ENCODE peak calls at places on chromosome 3, in five cellular contexts. Y, B, M, H and D are unnamed samples. For H3K4me1, the result is how much of the 10 kb centered on the place peaks cover.

GRCh38 chr3:63934041-63934440 is 21.9 kb upstream of the SCAANT1 start:
- DNase-seq in B (no peak), Y (peak), M (no peak), H (no peak), D (no peak)

GRCh38 chr3:127914584-127914983 is 448 bp upstream of the KBTBD12 start:
- DNase-seq in B (no peak), M (no peak), H (no peak), Y (no peak), D (no peak)

GRCh38 chr3:22245122-22245521 is 494.1 kb upstream of the ZNF385D start:
- DNase-seq in B (peak), Y (no peak), H (peak), M (peak), D (no peak)

GRCh38 chr3:23264413-23264812 is 61.3 kb downstream of the UBE2E2 start:
- DNase-seq in H (peak), M (no peak), B (no peak), Y (no peak), D (no peak)

GRCh38 chr3:13826672-13827071 is 53.2 kb downstream of the WNT7A start:
- DNase-seq in H (no peak), Y (no peak), B (no peak), M (no peak), D (no peak)

GRCh38 chr3:38588995-38589937 is 60.2 kb downstream of the SCN5A start:
- DNase-seq in Y (peak), M (no peak), B (no peak), H (no peak), D (no peak)

GRCh38 chr3:40055361-40055760 is 246.0 kb downstream of the MYRIP start:
- DNase-seq in B (no peak), M (no peak), Y (no peak), H (peak), D (no peak)

GRCh38 chr3:139564290-139564861 is 24.8 kb upstream of the RBP1 start:
- DNase-seq in M (no peak), Y (no peak), B (no peak), H (no peak), D (no peak)

GRCh38 chr3:11523793-11524160 is 119.9 kb downstream of the VGLL4 start:
- DNase-seq in H (no peak), M (no peak), B (no peak), Y (no peak), D (no peak)

GRCh38 chr3:16174976-16175901 is 759 bp downstream of the GALNT15 start:
- DNase-seq in M (no peak), H (peak), B (no peak), Y (no peak), D (no peak)

DNA sequence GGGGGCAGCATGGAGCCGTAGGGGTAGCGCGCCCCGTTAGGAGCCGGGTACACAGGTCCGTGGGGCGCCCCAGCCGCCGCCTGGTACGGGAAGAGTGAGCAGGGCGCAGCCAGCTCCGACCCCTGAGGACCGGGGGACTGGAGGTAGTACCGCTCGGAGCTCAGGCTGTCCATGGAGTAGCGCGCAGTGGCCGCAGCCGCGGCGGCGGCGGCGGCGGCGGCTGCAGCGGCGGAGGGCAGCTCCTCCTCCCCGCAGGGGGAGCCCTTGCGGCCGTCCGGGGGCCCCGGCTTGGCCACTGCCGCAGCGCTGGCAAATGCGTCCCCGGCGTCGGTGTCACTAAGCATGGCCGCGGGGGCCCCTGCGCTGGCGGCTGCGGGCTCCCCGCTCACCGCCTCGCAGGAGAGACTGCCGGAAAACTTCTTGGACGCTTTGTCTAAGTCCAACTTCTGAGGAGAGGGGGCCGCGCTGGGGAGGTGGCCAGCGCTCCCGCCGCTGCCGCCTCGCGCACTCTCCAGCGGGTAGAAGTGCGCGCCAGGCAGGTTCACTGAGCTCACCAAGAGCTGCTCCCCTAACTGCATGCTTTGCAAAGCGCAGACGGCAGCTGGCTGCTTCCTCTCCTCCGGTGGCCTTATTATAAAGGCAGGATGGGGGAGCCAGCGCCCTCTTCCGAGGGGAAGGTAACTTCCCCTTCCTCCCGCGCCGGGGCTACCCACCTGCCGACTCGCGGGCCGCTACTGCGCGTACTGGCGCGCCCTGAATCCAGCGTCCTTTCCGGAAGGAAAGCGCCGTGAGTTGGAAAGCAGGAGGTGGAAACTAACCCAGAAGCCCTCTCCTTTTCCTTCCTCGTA is at the start of gene EOMES:
- DNase-seq in Y (no peak), M (peak), B (no peak), H (peak), D (no peak)
- H3K4me1 ChIP-seq in Y (under half), M (under half), B (under half), H (under half), D (under half)

GRCh38 chr3:9396632-9397330 is 634 bp upstream of the SETD5 start:
- DNase-seq in Y (peak), B (peak), H (peak), M (peak), D (peak)

GRCh38 chr3:9399746-9400145 is 2.3 kb downstream of the SETD5 start:
- DNase-seq in Y (peak), H (peak), B (peak), M (peak), D (peak)

GRCh38 chr3:9397331-9397910 is at the start of gene SETD5:
- DNase-seq in B (peak), M (peak), H (peak), Y (peak), D (peak)

GRCh38 chr3:9398715-9399708 is 1.6 kb downstream of the SETD5 start:
- DNase-seq in Y (no peak), M (peak), H (peak), B (no peak), D (no peak)

DNA sequence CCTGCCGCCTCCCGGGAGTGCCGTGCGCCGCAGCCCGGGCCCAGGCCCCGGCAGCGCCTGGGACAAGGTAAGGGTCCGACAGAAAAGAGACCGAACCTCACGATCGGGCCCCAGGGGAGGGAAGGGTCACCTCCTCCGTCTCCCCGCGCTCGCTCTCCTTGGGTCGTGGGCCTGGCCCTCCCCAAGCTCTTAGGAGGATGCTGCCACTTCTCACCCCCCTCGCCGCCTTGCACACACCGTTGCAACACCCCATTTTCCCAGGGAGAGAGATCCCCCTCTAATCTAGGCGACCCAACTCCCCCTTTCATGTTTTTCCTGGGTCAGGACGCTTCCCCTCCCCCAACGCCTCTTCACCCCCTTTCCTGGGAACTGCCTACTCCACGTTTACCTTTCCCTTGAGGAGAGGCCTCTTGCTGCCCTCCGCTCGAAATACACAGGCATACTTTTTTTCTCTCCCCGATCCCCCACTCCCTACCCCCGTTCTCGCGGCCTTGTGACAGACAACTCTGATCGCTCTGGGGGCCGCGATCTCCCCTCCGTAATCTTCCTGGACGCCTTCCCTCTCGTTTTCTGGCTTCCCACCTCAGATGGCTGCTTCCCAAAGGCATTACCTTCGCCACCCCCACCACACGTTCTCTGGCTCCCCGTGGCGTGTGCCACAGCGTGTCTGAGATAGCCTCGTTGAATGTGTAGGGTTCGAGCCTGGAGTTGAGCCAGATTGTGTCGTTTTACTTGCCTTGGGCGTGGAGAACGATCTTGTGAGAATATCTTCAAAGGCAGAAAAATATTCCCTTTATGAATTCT is 698 bp downstream of the SETD5 start:
- DNase-seq in M (peak), B (peak), Y (peak), H (no peak), D (peak)
- H3K4me1 ChIP-seq in M (half or more), B (under half), Y (half or more), H (half or more), D (under half)

DNA sequence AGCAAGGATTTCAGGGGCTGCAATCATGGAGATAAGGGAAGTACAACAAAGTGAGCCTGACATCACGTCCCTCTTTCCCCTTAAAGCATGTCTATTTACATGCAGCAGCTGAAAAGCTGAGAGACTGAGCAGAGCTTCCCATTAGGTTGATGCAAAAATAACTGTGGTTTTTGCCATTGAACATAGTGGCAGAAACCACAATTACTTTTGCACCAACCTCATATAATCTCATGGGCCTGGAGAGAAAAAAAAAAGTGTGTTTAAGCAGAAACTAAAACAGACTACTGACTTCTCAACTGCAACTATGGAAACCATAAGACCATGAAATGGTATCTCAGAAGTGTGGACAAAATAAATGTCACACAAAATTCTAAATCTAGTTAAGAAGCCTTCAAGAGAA is 48.2 kb downstream of the CCDC12 start:
- DNase-seq in Y (peak), M (no peak), H (no peak), B (no peak), D (no peak)
- H3K4me1 ChIP-seq in Y (half or more), M (half or more), H (under half), B (under half), D (under half)

GRCh38 chr3:183261103-183261502 is 8.1 kb downstream of the B3GNT5 start:
- DNase-seq in M (no peak), B (no peak), Y (no peak), H (no peak), D (no peak)
- H3K4me1 ChIP-seq in M (under half), B (under half), Y (half or more), H (under half), D (under half)

GRCh38 chr3:111733856-111734255 is 125.2 kb upstream of the PHLDB2 start:
- DNase-seq in B (no peak), Y (no peak), H (no peak), M (no peak), D (no peak)

GRCh38 chr3:111735271-111735758 is 123.8 kb upstream of the PHLDB2 start:
- DNase-seq in H (peak), Y (no peak), B (no peak), M (peak), D (no peak)

GRCh38 chr3:111733154-111733553 is 125.9 kb upstream of the PHLDB2 start:
- DNase-seq in H (no peak), B (no peak), M (peak), Y (no peak), D (no peak)

GRCh38 chr3:111735912-111736311 is 123.2 kb upstream of the PHLDB2 start:
- DNase-seq in Y (no peak), M (no peak), H (no peak), B (no peak), D (no peak)

GRCh38 chr3:111734652-111735051 is 124.4 kb upstream of the PHLDB2 start:
- DNase-seq in H (no peak), Y (no peak), M (no peak), B (no peak), D (no peak)
- H3K4me1 ChIP-seq in H (half or more), Y (under half), M (half or more), B (under half), D (under half)

DNA sequence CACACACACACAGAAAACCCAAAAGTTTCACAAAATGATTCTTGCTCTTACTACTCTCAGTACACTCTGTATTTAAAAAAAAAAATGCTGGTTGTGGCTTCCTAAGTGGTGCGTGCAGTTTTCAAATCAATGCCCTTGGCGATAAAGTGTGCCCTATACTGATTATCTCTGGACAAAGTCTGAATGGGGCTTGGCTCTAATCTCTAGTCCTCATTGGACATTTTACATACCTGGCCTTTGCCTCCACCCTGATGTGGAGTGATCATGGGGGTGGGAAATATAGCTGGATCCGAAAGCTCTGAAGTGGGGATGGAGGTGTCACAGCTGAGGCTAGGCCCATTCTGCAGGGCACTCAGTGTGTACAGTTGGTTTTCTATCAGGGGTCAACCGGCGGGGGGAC is 14.1 kb downstream of the B3GNT5 start:
- DNase-seq in B (no peak), M (no peak), H (no peak), Y (no peak), D (no peak)
- H3K4me1 ChIP-seq in B (under half), M (under half), H (under half), Y (under half), D (under half)

GRCh38 chr3:31957106-31957505 is 24.0 kb downstream of the OSBPL10 start:
- DNase-seq in B (no peak), Y (no peak), M (no peak), H (peak), D (no peak)

GRCh38 chr3:31958721-31959152 is 22.3 kb downstream of the OSBPL10 start:
- DNase-seq in M (no peak), Y (peak), H (no peak), B (no peak), D (no peak)

GRCh38 chr3:31960793-31961431 is 20.1 kb downstream of the OSBPL10 start:
- DNase-seq in H (peak), M (peak), Y (no peak), B (no peak), D (no peak)

GRCh38 chr3:31962801-31963205 is 18.3 kb downstream of the OSBPL10 start:
- DNase-seq in Y (no peak), H (no peak), M (peak), B (no peak), D (no peak)

DNA sequence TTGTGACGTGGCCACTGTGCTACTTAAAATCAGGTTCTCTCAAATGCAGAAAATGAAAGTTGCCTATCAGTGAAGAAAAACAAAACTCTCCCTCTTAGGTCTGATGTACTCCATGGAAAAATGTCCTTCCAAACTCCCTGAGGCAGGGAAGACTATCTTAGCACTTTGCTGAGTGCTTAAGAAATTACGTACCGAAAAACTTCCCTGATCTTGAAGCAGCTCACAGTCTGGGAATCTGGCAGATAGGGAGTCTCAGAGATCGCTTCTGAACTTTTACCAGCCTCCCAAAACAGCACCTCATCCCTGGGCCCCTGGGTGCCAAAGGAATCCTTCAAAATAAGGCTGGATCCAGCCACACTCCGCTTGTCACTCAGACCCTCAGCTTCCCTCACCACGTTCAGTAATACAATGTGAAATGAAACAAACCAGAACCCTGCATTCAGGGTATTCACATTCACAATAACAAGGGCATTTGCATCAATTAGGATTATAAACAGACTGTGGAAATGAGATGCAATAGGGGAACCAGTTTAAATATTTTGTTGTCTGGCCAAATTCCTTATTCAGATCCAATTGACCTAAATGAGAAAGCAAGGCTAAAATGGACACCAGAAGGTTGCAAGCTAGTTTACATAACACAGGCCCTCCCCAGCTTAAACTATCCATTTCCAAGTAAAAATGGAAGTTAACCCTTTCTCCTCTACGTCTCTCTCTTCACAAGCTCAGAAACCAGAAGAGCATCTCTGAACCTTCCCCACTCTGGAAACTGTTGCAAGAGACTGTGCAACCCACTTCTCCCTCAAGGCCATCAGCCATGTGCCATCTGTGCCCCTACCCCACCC is 20.9 kb downstream of the OSBPL10 start:
- DNase-seq in H (peak), M (no peak), Y (no peak), B (no peak), D (no peak)
- H3K4me1 ChIP-seq in H (under half), M (half or more), Y (under half), B (under half), D (under half)

GRCh38 chr3:30657914-30658313 is 51.5 kb downstream of the TGFBR2 start:
- DNase-seq in M (no peak), H (peak), B (no peak), Y (peak), D (no peak)
- H3K4me1 ChIP-seq in M (under half), H (half or more), B (under half), Y (half or more), D (half or more)